ENCODE peak calls at places on chromosome 22, in nine cellular contexts. One of them, this sample, is unnamed.

GRCh38 chr22:30695351-30695762 is 683 bp downstream of the OSBP2 start:
- DNase-seq in posterior vena cava: peak
- DNase-seq in pons: no peak
- DNase-seq in neural crest cell: no peak
- DNase-seq in activated naive CD4-positive, alpha-beta T cell treated with anti-CD3 and anti-CD28 coated beads, Interleukin-2, amount 50 U/mL, for 16 hours: no peak
- DNase-seq in osteoblast: peak
- DNase-seq in neural progenitor cell: no peak
- DNase-seq in amniotic epithelial cell: no peak
- DNase-seq in psoas muscle: no peak
- DNase-seq in this sample: peak

GRCh38 chr22:26322179-26322905 is 106.7 kb upstream of the ASPHD2 start:
- DNase-seq in psoas muscle: peak
- DNase-seq in amniotic epithelial cell: peak
- DNase-seq in posterior vena cava: no peak
- DNase-seq in neural crest cell: no peak
- DNase-seq in activated naive CD4-positive, alpha-beta T cell treated with anti-CD3 and anti-CD28 coated beads, Interleukin-2, amount 50 U/mL, for 16 hours: no peak
- DNase-seq in neural progenitor cell: no peak
- DNase-seq in osteoblast: peak
- DNase-seq in pons: no peak
- DNase-seq in this sample: no peak

GRCh38 chr22:37887610-37888378 is 18.3 kb upstream of the MICALL1 start:
- DNase-seq in activated naive CD4-positive, alpha-beta T cell treated with anti-CD3 and anti-CD28 coated beads, Interleukin-2, amount 50 U/mL, for 16 hours: no peak
- DNase-seq in amniotic epithelial cell: peak
- DNase-seq in pons: peak
- DNase-seq in psoas muscle: no peak
- DNase-seq in posterior vena cava: no peak
- DNase-seq in neural crest cell: no peak
- DNase-seq in osteoblast: peak
- DNase-seq in neural progenitor cell: peak
- DNase-seq in this sample: peak

GRCh38 chr22:20206709-20207215 is 55.9 kb upstream of the CCDC188 start:
- DNase-seq in neural crest cell: no peak
- DNase-seq in pons: no peak
- DNase-seq in osteoblast: no peak
- DNase-seq in activated naive CD4-positive, alpha-beta T cell treated with anti-CD3 and anti-CD28 coated beads, Interleukin-2, amount 50 U/mL, for 16 hours: no peak
- DNase-seq in psoas muscle: no peak
- DNase-seq in amniotic epithelial cell: peak
- DNase-seq in posterior vena cava: no peak
- DNase-seq in neural progenitor cell: no peak
- DNase-seq in this sample: no peak

GRCh38 chr22:38177926-38178604 is 3.6 kb downstream of the PLA2G6 start:
- DNase-seq in amniotic epithelial cell: peak
- DNase-seq in neural crest cell: no peak
- DNase-seq in neural progenitor cell: peak
- DNase-seq in osteoblast: peak
- DNase-seq in pons: peak
- DNase-seq in activated naive CD4-positive, alpha-beta T cell treated with anti-CD3 and anti-CD28 coated beads, Interleukin-2, amount 50 U/mL, for 16 hours: no peak
- DNase-seq in posterior vena cava: peak
- DNase-seq in psoas muscle: peak
- DNase-seq in this sample: peak

GRCh38 chr22:29442976-29443375 is 4.6 kb downstream of the RFPL1 start:
- DNase-seq in osteoblast: no peak
- DNase-seq in activated naive CD4-positive, alpha-beta T cell treated with anti-CD3 and anti-CD28 coated beads, Interleukin-2, amount 50 U/mL, for 16 hours: no peak
- DNase-seq in psoas muscle: no peak
- DNase-seq in neural crest cell: no peak
- DNase-seq in amniotic epithelial cell: peak
- DNase-seq in posterior vena cava: no peak
- DNase-seq in neural progenitor cell: no peak
- DNase-seq in pons: no peak
- DNase-seq in this sample: no peak

GRCh38 chr22:26677217-26677616 is 19.8 kb downstream of the MIAT start:
- DNase-seq in pons: no peak
- DNase-seq in neural progenitor cell: no peak
- DNase-seq in posterior vena cava: no peak
- DNase-seq in osteoblast: peak
- DNase-seq in neural crest cell: no peak
- DNase-seq in amniotic epithelial cell: no peak
- DNase-seq in psoas muscle: no peak
- DNase-seq in activated naive CD4-positive, alpha-beta T cell treated with anti-CD3 and anti-CD28 coated beads, Interleukin-2, amount 50 U/mL, for 16 hours: no peak
- DNase-seq in this sample: no peak

GRCh38 chr22:35376728-35377472 is 4.0 kb upstream of the HMOX1 start:
- DNase-seq in osteoblast: peak
- DNase-seq in pons: peak
- DNase-seq in posterior vena cava: peak
- DNase-seq in activated naive CD4-positive, alpha-beta T cell treated with anti-CD3 and anti-CD28 coated beads, Interleukin-2, amount 50 U/mL, for 16 hours: peak
- DNase-seq in neural crest cell: peak
- DNase-seq in psoas muscle: peak
- DNase-seq in amniotic epithelial cell: peak
- DNase-seq in neural progenitor cell: peak
- DNase-seq in this sample: peak